ENCODE peak calls at places on chromosomes 4 and X, in ten cellular contexts. E is upper lobe of right lung, U is tibial artery, M is SK-N-SH, F is heart right ventricle, J is body of pancreas, D is Caco-2, X is mucosa of descending colon, S is astrocyte, O is adrenal gland. Z is an unnamed sample. For H3K4me1, the result is how much of the 10 kb centered on the place peaks cover.

GRCh38 chr4:3375688-3376087 is 66.1 kb upstream of the HGFAC start:
- DNase-seq in F (no peak), M (peak), J (no peak), S (peak), O (peak), U (no peak), D (no peak), E (no peak), X (no peak), Z (no peak)

GRCh38 chr4:94516067-94516466 is 64.3 kb downstream of the PDLIM5 start:
- DNase-seq in J (no peak), U (no peak), M (no peak), O (no peak), X (no peak), F (no peak), D (no peak), E (no peak), S (peak), Z (no peak)

GRCh38 chr4:82715731-82716617 is 82.6 kb downstream of the SCD5 start:
- DNase-seq in F (no peak), O (peak), J (no peak), U (no peak), M (no peak), S (peak), X (no peak), D (peak), E (no peak), Z (no peak)

GRCh38 chrX:110440016-110440805 is 81.6 kb downstream of the RTL9 start:
- DNase-seq in S (no peak), U (no peak), F (no peak), O (no peak), E (no peak), M (no peak), J (no peak), X (no peak), D (no peak), Z (no peak)

GRCh38 chr4:8793571-8794160 is 78.0 kb downstream of the HMX1 start:
- DNase-seq in O (no peak), J (no peak), U (no peak), M (peak), X (no peak), E (no peak), D (no peak), F (no peak), S (no peak), Z (no peak)

GRCh38 chrX:40068048-40068447 is 29.7 kb downstream of the BCOR start:
- DNase-seq in E (no peak), D (peak), X (no peak), O (no peak), J (no peak), M (no peak), F (no peak), U (no peak), S (no peak), Z (no peak)

GRCh38 chrX:56233100-56233499 is 944 bp downstream of the KLF8 start:
- DNase-seq in M (no peak), J (no peak), S (no peak), X (no peak), D (no peak), U (no peak), E (peak), F (no peak), O (no peak), Z (peak)

GRCh38 chr4:78638324-78639172 is 87.0 kb downstream of the ANXA3 start:
- DNase-seq in E (no peak), U (no peak), F (no peak), M (no peak), O (no peak), X (no peak), S (no peak), J (no peak), D (no peak), Z (no peak)

GRCh38 chr4:25884040-25884788 is 21.4 kb upstream of the SEL1L3 start:
- DNase-seq in S (peak), X (no peak), M (no peak), E (no peak), J (no peak), D (no peak), O (no peak), U (no peak), F (no peak), Z (no peak)

GRCh38 chr4:18202510-18202909 is 181.0 kb upstream of the LCORL start:
- DNase-seq in J (no peak), X (no peak), D (no peak), S (no peak), U (no peak), F (no peak), O (no peak), M (no peak), E (no peak), Z (no peak)

GRCh38 chr4:184806246-184806550 is 19.6 kb downstream of the ACSL1 start:
- DNase-seq in D (no peak), S (no peak), J (no peak), O (no peak), M (no peak), X (no peak), U (no peak), F (no peak), E (no peak), Z (no peak)

GRCh38 chr4:184803133-184803532 is 22.6 kb downstream of the ACSL1 start:
- DNase-seq in U (no peak), S (no peak), O (no peak), M (no peak), X (no peak), F (no peak), E (no peak), D (no peak), J (no peak), Z (no peak)

GRCh38 chr4:184805462-184806245 is 20.1 kb downstream of the ACSL1 start:
- DNase-seq in M (peak), E (peak), X (peak), J (peak), O (peak), D (no peak), F (peak), U (no peak), S (no peak), Z (peak)

GRCh38 chr4:184803884-184804283 is 21.9 kb downstream of the ACSL1 start:
- DNase-seq in O (no peak), J (no peak), F (no peak), E (no peak), S (no peak), D (no peak), X (no peak), U (no peak), M (no peak), Z (no peak)

DNA sequence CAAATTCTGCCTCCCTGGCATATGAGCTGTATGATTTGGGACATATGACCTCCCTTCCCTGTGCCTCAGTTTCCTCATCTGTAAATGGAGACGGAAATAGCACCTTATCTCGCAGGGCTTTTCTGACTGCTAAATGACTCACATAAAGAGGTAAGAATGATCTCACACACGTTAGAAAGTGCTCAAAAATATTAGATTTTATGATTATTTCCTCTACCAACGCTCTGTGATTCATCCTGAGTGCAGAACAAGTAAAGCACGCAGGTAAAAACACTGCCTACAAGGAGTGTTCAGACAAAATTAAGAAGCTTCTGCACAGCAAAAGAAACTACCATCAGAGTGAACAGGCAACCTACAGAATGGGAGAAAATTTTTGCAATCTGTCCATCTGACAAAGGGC is 21.1 kb downstream of the ACSL1 start:
- DNase-seq in X (no peak), E (no peak), M (no peak), F (no peak), J (no peak), O (no peak), U (no peak), S (no peak), D (no peak), Z (no peak)
- H3K4me1 ChIP-seq in X (under half), E (under half), M (under half), F (half or more), J (half or more), O (under half), U (under half), S (under half), D (under half), Z (under half)

DNA sequence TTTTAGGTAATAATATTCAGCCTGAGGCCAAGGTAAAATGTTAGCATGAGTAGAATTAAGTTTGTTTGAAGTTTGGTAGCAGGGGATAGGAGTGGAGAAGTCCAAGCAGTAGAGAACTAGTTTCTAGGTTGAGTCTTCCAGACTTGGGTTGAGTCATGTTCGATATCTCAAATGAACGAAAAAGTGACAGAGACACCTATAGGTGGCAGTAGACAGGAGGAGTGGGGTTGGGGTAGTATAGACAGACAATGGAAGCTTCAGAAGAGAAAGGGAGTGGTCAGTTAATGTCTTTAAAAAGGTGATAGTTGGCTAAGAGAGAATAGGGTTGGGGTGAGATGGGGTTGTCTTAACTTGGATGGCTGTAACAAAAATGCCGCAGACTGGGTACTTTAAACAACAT is 58.7 kb upstream of the EMCN start:
- DNase-seq in M (no peak), J (no peak), F (no peak), S (no peak), U (no peak), D (no peak), X (no peak), O (no peak), E (no peak), Z (no peak)
- TF ChIP-seq CTCF in M (no peak), J (no peak), F (no peak), S (no peak), U (no peak), D (no peak), X (no peak), O (no peak), E (no peak), Z (no peak)

GRCh38 chr4:122797405-122798094 is 29.1 kb upstream of the FGF2 start:
- DNase-seq in D (no peak), F (no peak), E (no peak), M (no peak), O (no peak), U (no peak), X (no peak), S (no peak), J (no peak), Z (no peak)
- H3K4me3 ChIP-seq in D (no peak), F (peak), E (no peak), M (no peak), O (no peak), U (peak), X (no peak), S (no peak), J (no peak), Z (peak)

DNA sequence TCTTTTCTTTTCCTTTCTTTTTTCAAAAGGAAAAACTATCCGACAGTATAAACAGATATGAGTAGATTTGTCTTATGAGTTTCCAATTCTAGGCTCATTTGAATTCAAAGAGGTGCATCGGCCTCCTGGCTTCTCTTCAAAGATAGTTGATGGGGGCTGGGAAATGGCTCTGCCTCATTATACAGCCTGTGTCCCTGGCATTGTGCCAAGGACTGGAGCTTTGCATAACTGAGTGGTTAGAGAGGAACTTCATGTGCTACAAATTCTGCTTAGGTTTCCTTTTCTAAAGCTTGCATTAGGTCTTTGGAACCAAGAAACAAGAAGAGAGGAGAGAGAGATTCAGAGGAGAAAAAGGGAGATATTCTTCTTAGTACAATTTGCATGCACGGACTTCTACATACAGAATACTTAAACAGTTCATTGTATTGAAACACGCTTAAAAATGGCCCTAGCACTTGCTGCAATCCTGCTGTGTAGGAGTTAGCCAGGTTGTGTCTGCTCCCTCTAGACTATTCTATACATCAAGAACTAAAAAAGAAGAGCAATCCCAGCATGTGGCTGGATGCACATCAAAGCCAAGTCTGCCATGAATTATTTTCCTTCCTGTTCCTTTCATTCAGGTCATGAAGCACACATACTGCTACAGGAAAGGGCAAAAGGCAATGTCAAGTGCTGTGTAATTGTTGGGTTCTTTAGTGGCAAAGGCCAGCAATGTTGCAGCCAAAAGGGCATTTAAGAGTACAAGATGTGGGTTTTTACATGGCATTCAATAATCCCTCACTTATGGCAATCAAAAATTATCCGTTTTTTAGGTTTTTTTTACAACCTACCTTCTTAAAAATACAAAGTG is 70.9 kb downstream of the INTS12 start:
- DNase-seq in F (peak), S (peak), D (no peak), E (peak), M (peak), J (peak), X (peak), O (peak), U (peak), Z (peak)
- H3K4me1 ChIP-seq in F (half or more), S (under half), D (under half), E (under half), M (under half), J (under half), X (under half), O (under half), U (under half), Z (under half)

DNA sequence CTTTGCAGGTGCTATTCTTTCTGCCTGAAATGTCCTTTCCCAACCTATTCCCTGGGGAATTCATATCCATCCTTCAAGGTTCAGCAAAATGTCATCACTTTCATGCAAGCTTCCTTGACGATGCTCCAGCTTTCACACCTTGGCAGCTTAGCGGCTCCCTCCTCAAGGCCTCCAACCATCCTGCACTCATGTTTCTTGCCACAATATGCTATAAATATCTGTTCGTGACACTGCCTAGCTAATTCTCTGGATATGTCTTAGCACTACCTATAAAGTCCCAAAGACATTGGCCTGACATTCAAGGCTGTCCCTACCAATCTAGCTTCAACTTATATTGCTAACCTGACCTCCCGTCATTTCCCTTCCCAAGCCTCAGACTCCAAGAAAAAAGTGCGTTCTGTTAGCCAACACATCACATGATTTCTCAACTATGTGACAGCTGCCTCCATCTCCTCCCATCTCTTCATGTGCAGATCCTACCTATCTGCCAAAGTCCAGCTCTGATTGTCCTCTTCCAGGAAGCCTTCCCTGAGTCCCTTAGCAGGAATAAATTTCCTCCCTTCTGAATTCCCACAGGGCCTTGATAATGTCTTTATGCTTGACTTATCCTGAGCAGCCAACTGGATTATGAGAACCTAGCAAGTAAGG is 359.9 kb upstream of the F9 start:
- DNase-seq in F (no peak), U (no peak), E (no peak), S (no peak), J (no peak), D (no peak), X (no peak), M (no peak), O (no peak), Z (no peak)
- TF ChIP-seq CTCF in F (no peak), U (no peak), E (no peak), S (no peak), J (no peak), D (no peak), X (no peak), M (no peak), O (no peak), Z (no peak)

GRCh38 chr4:987689-988513 is 1.1 kb downstream of the IDUA start:
- DNase-seq in X (no peak), S (no peak), F (peak), E (no peak), O (no peak), U (no peak), J (no peak), D (no peak), M (peak), Z (peak)
- H3K4me3 ChIP-seq in X (no peak), S (peak), F (peak), E (peak), O (no peak), U (peak), J (peak), D (peak), M (peak), Z (peak)

GRCh38 chr4:177008071-177008835 is 215.5 kb upstream of the VEGFC start:
- DNase-seq in S (peak), X (no peak), O (no peak), F (no peak), D (no peak), M (no peak), J (no peak), E (no peak), U (no peak), Z (no peak)

GRCh38 chr4:177010421-177010820 is 217.7 kb upstream of the VEGFC start:
- DNase-seq in F (no peak), O (no peak), S (peak), U (no peak), J (no peak), X (no peak), D (no peak), M (no peak), E (no peak), Z (no peak)

GRCh38 chr4:177008836-177009501 is 216.2 kb upstream of the VEGFC start:
- DNase-seq in U (no peak), D (no peak), O (no peak), M (no peak), F (no peak), X (no peak), E (no peak), S (peak), J (no peak), Z (no peak)

GRCh38 chr4:177005801-177006230 is 213.1 kb upstream of the VEGFC start:
- DNase-seq in X (no peak), D (no peak), F (no peak), E (no peak), J (no peak), M (no peak), U (no peak), S (peak), O (no peak), Z (no peak)

GRCh38 chr4:177006331-177006730 is 213.6 kb upstream of the VEGFC start:
- DNase-seq in X (no peak), M (no peak), D (no peak), S (no peak), J (no peak), F (no peak), O (no peak), E (no peak), U (no peak), Z (no peak)
- H3K4me1 ChIP-seq in X (under half), M (under half), D (under half), S (under half), J (under half), F (under half), O (under half), E (under half), U (under half), Z (under half)

DNA sequence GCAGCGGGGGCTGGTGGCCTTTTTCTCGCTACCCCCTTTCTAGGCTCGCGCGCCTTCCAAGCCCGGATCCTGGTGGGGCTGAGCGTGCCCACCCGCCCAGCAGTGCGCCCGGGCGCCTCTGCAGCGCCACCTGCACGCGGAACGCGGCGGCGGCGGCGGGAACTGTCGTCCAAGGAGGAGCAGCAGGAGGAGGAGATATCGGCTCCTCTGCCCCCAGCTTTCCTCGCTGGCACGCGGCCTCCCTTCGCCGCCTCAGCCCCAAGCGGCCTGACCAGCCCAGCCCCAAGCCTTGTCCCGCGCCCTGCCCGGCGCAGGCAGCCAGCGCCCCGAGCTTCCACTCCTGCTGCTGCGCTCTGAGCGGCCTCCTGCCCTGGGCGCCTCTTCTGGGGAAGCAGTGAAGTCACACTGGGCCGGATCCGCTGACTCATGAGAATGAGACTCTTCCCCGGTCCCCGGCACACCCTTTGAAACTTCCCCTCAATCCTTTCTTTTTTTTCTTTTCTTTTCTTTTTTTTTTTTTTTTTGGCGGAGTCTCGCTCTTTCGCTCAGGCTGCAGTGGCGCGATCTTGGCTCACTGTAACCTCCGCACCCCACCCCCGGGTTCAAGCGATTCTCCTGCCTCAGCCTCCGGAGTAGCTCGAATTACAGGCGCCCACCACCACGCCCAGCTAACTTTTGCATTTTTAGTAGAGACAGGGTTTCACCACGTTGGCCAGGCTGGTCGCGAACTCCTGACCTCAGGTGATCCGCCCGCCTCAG is 10.6 kb upstream of the ELF4 start:
- DNase-seq in E (peak), S (peak), X (peak), F (peak), D (no peak), U (peak), O (peak), J (peak), M (peak), Z (peak)
- TF ChIP-seq CTCF in E (peak), S (no peak), X (peak), F (peak), D (no peak), U (peak), O (peak), J (peak), M (peak), Z (peak)

DNA sequence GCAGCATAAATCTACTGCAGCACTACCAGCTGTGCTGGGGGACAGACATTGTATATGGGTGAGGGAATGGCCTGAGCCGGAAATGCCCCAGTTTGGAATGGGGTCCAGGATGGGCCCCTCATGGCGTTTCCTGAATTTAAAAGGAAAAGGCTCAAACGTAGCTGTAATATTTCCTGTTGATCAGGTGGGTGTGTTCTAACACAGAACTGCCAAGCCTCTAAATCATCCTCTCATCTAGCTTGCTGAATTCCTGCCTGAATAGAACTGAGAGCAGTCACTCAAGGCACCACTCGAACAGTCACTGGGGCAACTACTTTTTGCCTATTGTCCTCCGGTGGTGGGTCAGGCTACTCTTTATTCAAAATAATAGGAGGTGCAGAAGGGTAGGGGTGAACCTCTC is 28.7 kb downstream of the ADH6 start:
- DNase-seq in F (no peak), J (no peak), S (no peak), M (no peak), D (no peak), U (no peak), X (no peak), O (no peak), E (no peak), Z (no peak)
- H3K4me3 ChIP-seq in F (no peak), J (no peak), S (no peak), M (no peak), D (no peak), U (no peak), X (no peak), O (no peak), E (no peak), Z (no peak)

Z was measured in ovary.